ENCODE peak calls at places on chromosomes 2 and 18, in four cellular contexts. I, K, T and Z are unnamed samples.

GRCh38 chr18:48345596-48345995 is 63.6 kb downstream of the ZBTB7C start:
- DNase-seq in T (no peak), I (no peak), K (no peak), Z (no peak)

GRCh38 chr2:25030702-25031101 is 11.2 kb upstream of the EFR3B start:
- DNase-seq in I (no peak), K (no peak), T (no peak), Z (no peak)

GRCh38 chr2:20065885-20066602 is 14.6 kb upstream of the LAPTM4A start:
- DNase-seq in I (no peak), K (no peak), T (peak), Z (peak)

GRCh38 chr2:223076573-223076972 is 24.6 kb downstream of the KCNE4 start:
- DNase-seq in K (no peak), I (no peak), T (no peak), Z (no peak)

GRCh38 chr2:233673896-233674295 is 2.2 kb downstream of the UGT1A9 start:
- DNase-seq in I (no peak), T (no peak), K (no peak), Z (no peak)

GRCh38 chr18:34223164-34223892 is 1.4 kb downstream of the NOL4 start:
- DNase-seq in I (no peak), K (no peak), T (peak), Z (no peak)

GRCh38 chr18:47263197-47263827 is 11.9 kb upstream of the SKOR2 start:
- DNase-seq in K (no peak), I (no peak), T (peak), Z (no peak)

GRCh38 chr2:233997726-233998125 is 52.8 kb upstream of the SPP2 start:
- DNase-seq in I (no peak), T (no peak), K (no peak), Z (no peak)

GRCh38 chr2:1971124-1971523 is 226.8 kb upstream of the PXDN start:
- DNase-seq in T (no peak), K (no peak), I (no peak), Z (no peak)

GRCh38 chr2:156470975-156471583 is 34.9 kb downstream of the GPD2 start:
- DNase-seq in I (no peak), T (no peak), K (no peak), Z (no peak)

GRCh38 chr2:237700583-237701032 is 73.2 kb downstream of the LRRFIP1 start:
- DNase-seq in I (no peak), T (peak), K (peak), Z (no peak)

GRCh38 chr2:7809640-7810039 is 872.2 kb upstream of the ID2 start:
- DNase-seq in I (no peak), K (no peak), T (no peak), Z (no peak)

GRCh38 chr2:155947069-155947468 is 385.5 kb downstream of the NR4A2 start:
- DNase-seq in I (no peak), T (no peak), K (no peak), Z (no peak)

GRCh38 chr2:164046040-164046439 is 310.2 kb upstream of the FIGN start:
- DNase-seq in T (no peak), I (no peak), K (no peak), Z (peak)

GRCh38 chr18:54776282-54776977 is 51.8 kb upstream of the RAB27B start:
- DNase-seq in T (no peak), K (peak), I (no peak), Z (peak)

GRCh38 chr2:216694201-216694825 is 1.0 kb downstream of the IGFBP5 start:
- DNase-seq in K (no peak), I (no peak), T (peak), Z (no peak)

GRCh38 chr2:17830053-17831034 is 14.1 kb downstream of the MSGN1 start:
- DNase-seq in K (no peak), I (peak), T (peak), Z (peak)

GRCh38 chr2:159029936-159030335 is 61.5 kb downstream of the TANC1 start:
- DNase-seq in T (no peak), K (no peak), I (no peak), Z (no peak)

GRCh38 chr2:88053301-88053700 is 2.3 kb downstream of the KRCC1 start:
- DNase-seq in K (no peak), T (no peak), I (no peak), Z (no peak)

GRCh38 chr2:173134703-173135102 is 59.1 kb downstream of the MAP3K20 start:
- DNase-seq in K (no peak), T (no peak), I (no peak), Z (no peak)

DNA sequence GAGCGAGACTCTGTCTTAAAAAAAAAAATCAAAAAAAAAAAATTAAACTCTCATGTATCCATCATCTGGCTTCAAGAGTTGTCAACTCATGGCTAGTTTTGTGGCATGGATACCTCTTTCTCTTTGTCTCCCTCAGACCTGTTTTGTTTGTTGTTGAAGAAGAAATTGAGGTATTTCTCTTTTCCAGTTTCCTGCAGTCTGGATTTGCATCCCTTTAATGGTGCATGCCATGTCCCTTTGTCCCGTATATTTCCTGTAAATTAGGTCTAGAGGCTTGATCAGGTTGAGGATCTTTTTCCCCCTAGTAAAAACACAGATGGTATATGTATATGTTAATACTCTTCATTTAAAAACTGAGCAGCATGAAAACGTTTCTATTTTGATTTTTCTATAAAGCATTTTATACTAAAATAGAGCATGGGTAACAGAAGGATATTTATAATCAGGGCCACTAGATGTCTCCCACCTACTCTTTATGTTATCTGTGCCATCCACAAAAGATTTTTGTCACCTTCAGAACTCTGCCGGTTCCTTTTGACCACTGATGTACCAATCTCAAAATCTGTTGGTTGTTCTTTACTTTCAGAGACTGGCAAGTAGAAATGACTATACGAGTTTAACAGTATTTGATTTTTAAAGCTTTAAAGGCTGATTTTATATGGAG is 80.1 kb downstream of the GALNT1 start:
- DNase-seq in I (no peak), K (no peak), T (peak), Z (peak)
- TF ChIP-seq TCF12 in I (no peak), K (no peak), T (no peak), Z (no peak)

DNA sequence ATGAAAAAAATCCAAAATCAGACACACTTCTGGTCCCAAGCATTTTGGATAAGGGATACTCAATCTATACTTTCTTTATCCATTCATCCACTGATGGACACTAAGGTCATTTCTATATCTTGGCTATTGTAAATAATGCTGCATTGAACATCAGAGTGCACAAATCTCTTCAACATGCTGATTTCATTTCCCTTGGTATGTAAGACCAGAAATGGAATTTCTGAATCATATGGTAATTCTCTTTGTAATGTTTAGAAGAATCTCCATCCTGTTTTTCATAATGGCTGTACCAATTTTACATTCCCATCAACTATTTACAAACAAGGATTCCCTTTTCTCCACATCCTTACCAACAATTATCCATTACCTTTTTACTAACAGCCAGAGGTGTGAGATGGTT is 33.7 kb upstream of the MCM6 start:
- DNase-seq in I (no peak), T (no peak), K (no peak), Z (no peak)
- TF ChIP-seq TCF12 in I (no peak), T (peak), K (no peak), Z (no peak)

DNA sequence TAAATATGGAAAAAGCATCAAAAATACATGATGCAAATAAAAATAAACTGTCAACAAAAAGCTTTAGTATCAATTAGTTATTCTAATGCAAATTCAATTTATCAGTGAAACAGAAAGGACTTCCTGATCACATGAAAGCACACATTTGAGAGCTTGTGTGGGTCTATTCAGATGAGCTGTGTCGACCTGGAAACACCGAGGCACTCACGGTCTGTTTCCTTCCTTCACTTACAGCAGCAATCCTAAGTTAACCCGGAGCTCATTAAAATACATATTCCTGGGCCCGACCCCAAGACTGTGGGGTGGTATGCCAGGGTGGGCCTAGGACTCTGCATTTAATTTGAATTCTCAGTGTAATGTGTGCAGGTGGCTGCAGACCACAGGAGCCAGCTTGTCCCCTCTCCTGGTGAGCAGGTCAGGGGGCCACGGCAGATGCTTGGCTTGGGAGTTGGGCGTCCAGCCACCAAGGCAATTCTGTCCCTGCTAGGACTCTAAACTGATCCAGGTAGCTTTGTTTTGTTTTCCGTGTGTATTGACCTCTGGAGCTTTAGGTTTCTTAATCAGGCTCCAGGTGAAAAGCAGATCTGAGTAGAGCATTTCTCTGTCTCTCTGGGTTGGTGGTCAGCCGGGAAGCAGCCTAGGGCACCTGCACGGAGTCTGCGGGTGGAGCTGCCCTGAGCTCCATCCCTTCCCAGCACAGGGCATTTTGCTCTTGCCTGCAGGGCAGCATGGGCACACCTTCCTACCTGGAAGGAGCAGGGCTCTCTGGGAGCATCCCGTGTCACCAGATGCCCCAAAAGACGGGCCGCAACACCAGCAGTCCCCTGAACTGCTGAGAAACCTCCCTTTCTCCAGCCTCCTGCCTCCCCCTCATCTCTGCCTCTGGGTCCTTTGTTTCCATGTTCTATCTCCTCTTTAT is 9.0 kb downstream of the MBP start:
- DNase-seq in K (no peak), T (no peak), I (no peak), Z (no peak)
- TF ChIP-seq TCF12 in K (no peak), T (no peak), I (no peak), Z (no peak)

GRCh38 chr2:52084760-52085159 is 1052.8 kb upstream of the NRXN1 start:
- DNase-seq in T (no peak), I (no peak), K (no peak), Z (no peak)
- TF ChIP-seq TCF12 in T (no peak), I (no peak), K (no peak), Z (no peak)

DNA sequence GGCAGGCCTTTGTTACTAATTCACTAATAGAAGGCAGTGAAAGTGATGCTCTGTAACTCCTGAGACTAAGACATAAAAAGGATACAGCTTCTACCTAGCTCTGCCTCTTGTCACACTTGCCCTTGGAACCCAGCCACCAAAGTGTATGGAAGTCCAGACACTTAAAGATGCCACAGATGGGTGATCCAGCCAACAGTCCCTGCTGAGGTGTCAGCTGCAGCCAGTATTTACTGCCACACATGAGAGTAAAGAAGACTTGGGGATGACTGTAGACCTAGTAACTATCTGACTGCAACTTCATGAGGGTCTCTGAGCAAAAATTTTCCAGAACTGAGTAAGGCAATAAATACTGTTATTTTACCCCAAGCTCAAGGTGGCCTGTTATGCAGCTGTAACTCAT is 8.8 kb downstream of the IMMT start:
- DNase-seq in T (no peak), K (no peak), I (no peak), Z (no peak)
- TF ChIP-seq TCF12 in T (no peak), K (no peak), I (no peak), Z (no peak)

GRCh38 chr18:7452331-7452730 is 114.8 kb upstream of the PTPRM start:
- DNase-seq in I (peak), T (peak), K (no peak), Z (peak)
- TF ChIP-seq TCF12 in I (no peak), T (no peak), K (no peak), Z (no peak)